ENCODE peak calls at places on chromosomes 2 and 18, in ten cellular contexts. G is hippocampal formation; D is neural progenitor cell; R is activated CD4-positive, alpha-beta T cell treated with anti-CD3 and anti-CD28 coated beads for 4 hours; L is fibroblast of gingiva; P is right cardiac atrium; J is heart right ventricle; N is MCF 10A; Y is HT-29; F is H9. Q is an unnamed sample.

GRCh38 chr18:11260963-11261441 is 111.6 kb upstream of the PIEZO2 start:
- DNase-seq in G (no peak), D (peak), R (no peak), L (no peak), P (no peak), J (no peak), N (no peak), Y (no peak), F (no peak), Q (no peak)

GRCh38 chr2:202039278-202040100 is 5.8 kb downstream of the FZD7 start:
- DNase-seq in G (no peak), D (peak), R (no peak), L (no peak), P (no peak), J (no peak), N (no peak), Y (peak), F (no peak), Q (no peak)

GRCh38 chr18:44637210-44638051 is 43.3 kb upstream of the SETBP1 start:
- DNase-seq in G (no peak), D (peak), R (no peak), L (no peak), P (no peak), J (no peak), N (peak), Y (no peak), F (no peak), Q (no peak)

GRCh38 chr2:714005-714741 is 37.0 kb upstream of the TMEM18 start:
- DNase-seq in G (peak), D (peak), R (no peak), L (peak), P (no peak), J (no peak), N (peak), Y (peak), F (no peak), Q (peak)

GRCh38 chr2:144096531-144096930 is 423.4 kb downstream of the ZEB2 start:
- DNase-seq in G (no peak), D (no peak), R (no peak), L (peak), P (no peak), J (no peak), N (no peak), Y (no peak), F (no peak), Q (no peak)

GRCh38 chr2:145682536-145683157 is 1162.7 kb upstream of the ZEB2 start:
- DNase-seq in G (no peak), D (peak), R (no peak), L (no peak), P (no peak), J (no peak), N (no peak), Y (no peak), F (no peak), Q (peak)

GRCh38 chr2:23754970-23755369 is 172.0 kb downstream of the ATAD2B start:
- DNase-seq in G (no peak), D (no peak), R (no peak), L (no peak), P (no peak), J (no peak), N (no peak), Y (no peak), F (no peak), Q (no peak)

GRCh38 chr18:75779910-75780309 is 352.4 kb upstream of the SMIM21 start:
- DNase-seq in G (no peak), D (no peak), R (no peak), L (no peak), P (no peak), J (no peak), N (no peak), Y (no peak), F (no peak), Q (no peak)

GRCh38 chr2:167862787-167863186 is 384.6 kb downstream of the STK39 start:
- DNase-seq in G (no peak), D (no peak), R (no peak), L (no peak), P (no peak), J (no peak), N (peak), Y (no peak), F (no peak), Q (peak)

GRCh38 chr2:127984551-127984950 is 43.3 kb downstream of the SAP130 start:
- DNase-seq in G (no peak), D (no peak), R (no peak), L (no peak), P (no peak), J (no peak), N (no peak), Y (no peak), F (no peak), Q (no peak)

GRCh38 chr18:57737661-57738060 is 65.5 kb downstream of the ATP8B1 start:
- DNase-seq in G (peak), D (no peak), R (no peak), L (peak), P (peak), J (peak), N (peak), Y (peak), F (no peak), Q (peak)

GRCh38 chr2:230893881-230894781 is 29.4 kb downstream of the ITM2C start:
- DNase-seq in G (peak), D (peak), R (no peak), L (no peak), P (no peak), J (no peak), N (no peak), Y (no peak), F (no peak), Q (peak)

GRCh38 chr2:8248623-8248957 is 433.3 kb upstream of the ID2 start:
- DNase-seq in G (no peak), D (no peak), R (no peak), L (peak), P (no peak), J (no peak), N (no peak), Y (no peak), F (no peak), Q (no peak)

GRCh38 chr18:45920367-45920766 is 46.8 kb downstream of the EPG5 start:
- DNase-seq in G (no peak), D (no peak), R (no peak), L (peak), P (peak), J (peak), N (peak), Y (peak), F (no peak), Q (no peak)

GRCh38 chr2:25082002-25082622 is 40.2 kb downstream of the EFR3B start:
- DNase-seq in G (no peak), D (no peak), R (no peak), L (no peak), P (peak), J (no peak), N (no peak), Y (no peak), F (no peak), Q (no peak)

GRCh38 chr2:15651367-15651727 is 59.7 kb downstream of the DDX1 start:
- DNase-seq in G (no peak), D (no peak), R (no peak), L (no peak), P (no peak), J (no peak), N (no peak), Y (no peak), F (no peak), Q (no peak)

GRCh38 chr2:225737556-225737955 is 338.0 kb downstream of the NYAP2 start:
- DNase-seq in G (no peak), D (no peak), R (no peak), L (no peak), P (no peak), J (no peak), N (peak), Y (no peak), F (no peak), Q (peak)

GRCh38 chr2:210028178-210028577 is 25.7 kb downstream of the RPE start:
- DNase-seq in G (no peak), D (no peak), R (no peak), L (no peak), P (no peak), J (no peak), N (no peak), Y (no peak), F (no peak), Q (no peak)

GRCh38 chr2:217650716-217651360 is 352.0 kb downstream of the TNS1 start:
- DNase-seq in G (peak), D (peak), R (no peak), L (peak), P (no peak), J (no peak), N (peak), Y (peak), F (peak), Q (peak)

GRCh38 chr2:241637233-241638062 is at the start of gene ATG4B:
- DNase-seq in G (peak), D (peak), R (peak), L (peak), P (peak), J (peak), N (peak), Y (peak), F (peak), Q (peak)

GRCh38 chr2:174764281-174765063 is at the start of gene CHRNA1:
- DNase-seq in G (no peak), D (no peak), R (no peak), L (peak), P (no peak), J (no peak), N (no peak), Y (no peak), F (no peak), Q (peak)

GRCh38 chr18:52313213-52313612 is 26.8 kb upstream of the DCC start:
- DNase-seq in G (no peak), D (no peak), R (no peak), L (no peak), P (no peak), J (no peak), N (no peak), Y (peak), F (no peak), Q (no peak)

GRCh38 chr2:223442874-223443273 is 159.3 kb downstream of the SCG2 start:
- DNase-seq in G (no peak), D (no peak), R (no peak), L (no peak), P (no peak), J (no peak), N (no peak), Y (no peak), F (no peak), Q (no peak)

GRCh38 chr2:217551229-217551909 is 451.4 kb downstream of the TNS1 start:
- DNase-seq in G (no peak), D (no peak), R (no peak), L (peak), P (no peak), J (no peak), N (peak), Y (peak), F (peak), Q (no peak)

Q was measured in MV-4-11.